ENCODE peak calls at places on chromosome 22, in seven cellular contexts. W, R, S, D, N, M and I are unnamed samples.

GRCh38 chr22:22999473-22999872 is 70.8 kb upstream of the GNAZ start:
- DNase-seq in W (no peak), R (no peak), S (no peak), D (no peak), N (no peak), M (no peak), I (no peak)

GRCh38 chr22:27959335-27960090 is 40.5 kb upstream of the PITPNB start:
- DNase-seq in W (no peak), R (no peak), S (no peak), D (no peak), N (no peak), M (no peak), I (no peak)

GRCh38 chr22:42969348-42969975 is 45.5 kb downstream of the PACSIN2 start:
- DNase-seq in W (peak), R (peak), S (no peak), D (no peak), N (peak), M (no peak), I (no peak)

GRCh38 chr22:47549741-47550340 is 787.4 kb downstream of the TBC1D22A start:
- DNase-seq in W (no peak), R (no peak), S (no peak), D (no peak), N (no peak), M (peak), I (no peak)

GRCh38 chr22:48179571-48180546 is 1417.4 kb downstream of the TBC1D22A start:
- DNase-seq in W (no peak), R (no peak), S (no peak), D (no peak), N (no peak), M (peak), I (no peak)

GRCh38 chr22:28780296-28780695 is 7.8 kb downstream of the CCDC117 start:
- DNase-seq in W (no peak), R (no peak), S (no peak), D (no peak), N (no peak), M (no peak), I (no peak)

GRCh38 chr22:38927033-38927789 is 30.2 kb upstream of the APOBEC3A start:
- DNase-seq in W (peak), R (peak), S (peak), D (no peak), N (no peak), M (peak), I (no peak)

GRCh38 chr22:23553438-23553837 is 26.7 kb downstream of the IGLL1 start:
- DNase-seq in W (no peak), R (no peak), S (no peak), D (no peak), N (no peak), M (no peak), I (no peak)

GRCh38 chr22:39661842-39662676 is 91.5 kb downstream of the CACNA1I start:
- DNase-seq in W (no peak), R (no peak), S (peak), D (no peak), N (no peak), M (no peak), I (peak)

GRCh38 chr22:26585104-26585790 is 4.7 kb downstream of the TPST2 start:
- DNase-seq in W (peak), R (peak), S (no peak), D (no peak), N (peak), M (no peak), I (peak)

GRCh38 chr22:36365020-36365411 is 22.8 kb downstream of the MYH9 start:
- DNase-seq in W (peak), R (peak), S (peak), D (no peak), N (no peak), M (no peak), I (peak)

GRCh38 chr22:49310354-49310753 is 517.3 kb downstream of the BRD1 start:
- DNase-seq in W (no peak), R (no peak), S (no peak), D (no peak), N (no peak), M (peak), I (no peak)

GRCh38 chr22:45149671-45150070 is 14.1 kb upstream of the NUP50 start:
- DNase-seq in W (peak), R (no peak), S (no peak), D (no peak), N (no peak), M (no peak), I (no peak)

GRCh38 chr22:48564995-48565394 is 1262.7 kb downstream of the BRD1 start:
- DNase-seq in W (no peak), R (no peak), S (no peak), D (no peak), N (no peak), M (no peak), I (no peak)

GRCh38 chr22:24207264-24208011 is 26.2 kb downstream of the SUSD2 start:
- DNase-seq in W (no peak), R (peak), S (no peak), D (no peak), N (no peak), M (no peak), I (no peak)

GRCh38 chr22:49404020-49404419 is 423.7 kb downstream of the BRD1 start:
- DNase-seq in W (no peak), R (no peak), S (no peak), D (no peak), N (no peak), M (peak), I (no peak)

DNA sequence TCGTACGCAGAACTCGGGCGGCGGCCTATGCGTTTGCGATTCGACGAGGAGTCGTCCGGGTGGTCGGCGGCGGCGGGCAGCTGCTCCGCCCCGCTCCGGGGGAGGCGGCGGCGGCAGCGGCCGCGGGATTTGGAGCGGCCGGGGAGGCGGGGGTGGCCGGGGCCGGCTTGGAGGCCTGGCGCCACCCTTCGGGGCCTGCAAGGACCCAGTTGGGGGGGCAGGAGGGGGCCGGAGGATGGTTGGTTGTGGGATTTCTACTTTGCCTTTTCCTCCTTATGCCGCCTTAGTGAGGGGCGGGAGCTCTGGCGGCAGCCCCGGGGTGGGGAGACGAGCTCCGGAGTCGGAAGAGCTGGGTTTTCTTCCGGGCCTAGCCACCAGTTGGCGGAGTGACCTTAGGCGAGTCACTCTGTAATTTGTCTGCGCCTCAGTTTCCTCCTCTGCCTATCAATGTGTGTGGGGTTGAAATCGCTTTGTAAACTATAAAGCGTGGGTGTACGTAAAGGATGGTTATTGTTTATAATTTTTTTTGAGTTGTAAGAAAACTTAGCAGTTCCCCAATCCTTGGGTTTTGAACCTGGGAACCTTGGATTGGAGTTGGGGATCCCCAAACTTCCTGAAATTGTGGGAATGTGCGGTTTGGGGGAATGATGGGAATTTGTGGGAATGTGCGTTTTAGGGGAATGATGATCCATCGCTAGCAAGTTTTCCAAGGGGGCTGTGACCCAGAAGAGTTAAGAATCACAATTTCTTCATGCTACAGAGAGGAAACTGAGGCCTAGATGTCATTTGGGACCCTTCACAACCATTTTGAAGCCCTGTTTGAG is 679 bp downstream of the TUG1 start:
- DNase-seq in W (peak), R (peak), S (no peak), D (peak), N (peak), M (no peak), I (peak)
- TF ChIP-seq CTCF in W (peak), R (no peak), S (no peak), D (peak), N (peak), M (peak), I (no peak)

DNA sequence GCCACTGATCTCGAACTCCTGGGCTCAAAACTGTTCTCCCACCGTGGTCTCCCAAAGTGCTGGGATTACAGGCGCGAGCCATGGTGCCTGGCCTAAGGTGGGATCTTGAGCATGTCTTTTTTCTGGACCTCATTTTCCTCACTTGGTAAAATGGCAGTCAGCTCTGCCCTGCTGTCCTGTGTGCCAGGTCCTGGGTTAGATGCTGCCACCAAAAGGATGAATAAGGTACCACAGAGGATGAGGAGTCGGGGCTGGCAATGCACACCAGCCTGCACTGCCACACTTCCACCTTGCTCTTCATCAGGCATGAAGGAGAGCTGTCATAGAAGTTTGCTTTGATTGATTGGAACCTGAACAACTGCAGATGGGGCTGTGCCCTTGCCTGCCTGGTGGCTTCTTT is 32.3 kb downstream of the ACO2 start:
- DNase-seq in W (peak), R (no peak), S (no peak), D (peak), N (no peak), M (no peak), I (no peak)
- TF ChIP-seq CTCF in W (peak), R (peak), S (no peak), D (peak), N (peak), M (peak), I (no peak)

GRCh38 chr22:25420471-25420924 is 144.0 kb upstream of the GRK3 start:
- DNase-seq in W (no peak), R (no peak), S (no peak), D (no peak), N (no peak), M (no peak), I (no peak)

GRCh38 chr22:25417792-25418191 is 146.7 kb upstream of the GRK3 start:
- DNase-seq in W (no peak), R (no peak), S (no peak), D (peak), N (no peak), M (no peak), I (no peak)

GRCh38 chr22:25419247-25420113 is 145.0 kb upstream of the GRK3 start:
- DNase-seq in W (peak), R (no peak), S (peak), D (peak), N (no peak), M (no peak), I (no peak)

DNA sequence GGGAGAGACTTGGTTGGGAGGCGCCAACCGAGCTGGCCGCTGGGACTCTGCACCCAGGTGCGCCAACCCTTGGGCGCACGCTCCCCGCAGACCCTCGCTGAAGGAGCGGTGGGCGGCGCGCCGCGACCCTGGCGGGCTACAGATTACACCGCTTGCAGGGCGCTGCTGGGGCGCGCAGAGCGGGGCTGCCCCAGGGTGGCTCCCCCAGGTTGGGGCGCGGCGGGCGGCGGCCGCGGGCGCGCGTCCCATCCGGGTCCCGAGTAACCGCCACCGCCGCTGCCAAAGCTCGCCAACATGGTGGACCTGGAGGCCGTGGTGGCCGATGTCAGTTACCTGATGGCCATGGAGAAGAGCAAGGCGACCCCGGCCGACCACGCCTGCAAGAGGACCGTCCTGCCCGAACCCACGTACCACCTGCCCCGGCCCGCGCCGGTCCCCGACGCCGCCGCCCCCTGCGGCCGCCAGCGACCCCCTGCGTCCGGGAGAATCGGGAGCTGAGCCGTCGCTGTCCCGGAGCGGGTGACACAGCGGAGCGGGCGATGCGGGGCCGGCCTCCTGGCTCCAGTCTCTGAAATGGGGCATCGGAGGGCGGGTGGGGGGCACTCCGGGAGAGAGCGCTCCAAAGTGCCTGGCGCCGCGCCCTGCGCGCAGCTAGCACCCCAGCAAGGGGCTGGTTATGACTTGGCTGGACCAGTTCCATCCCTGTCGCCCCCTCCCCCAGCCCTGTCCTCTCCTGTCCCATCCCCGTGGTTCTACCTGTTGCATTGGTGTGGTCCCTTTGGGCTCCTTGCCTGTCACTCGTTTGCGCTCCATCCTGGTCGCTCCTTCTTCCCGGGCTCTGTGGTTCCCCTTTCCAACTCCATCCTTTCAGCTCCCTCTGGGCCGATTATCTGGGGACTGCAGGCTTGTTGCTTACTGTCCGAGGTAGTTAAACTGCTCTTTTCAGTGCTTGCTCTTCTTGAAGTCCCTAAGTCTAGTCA is 143.3 kb upstream of the GRK3 start:
- DNase-seq in W (peak), R (no peak), S (no peak), D (no peak), N (no peak), M (no peak), I (no peak)
- TF ChIP-seq CTCF in W (no peak), R (no peak), S (no peak), D (no peak), N (no peak), M (no peak), I (no peak)

GRCh38 chr22:21818487-21819182 is 48.8 kb downstream of the MAPK1 start:
- DNase-seq in W (no peak), R (no peak), S (no peak), D (no peak), N (no peak), M (no peak), I (no peak)

GRCh38 chr22:21815958-21816357 is 51.5 kb downstream of the MAPK1 start:
- DNase-seq in W (no peak), R (no peak), S (no peak), D (no peak), N (no peak), M (no peak), I (no peak)

GRCh38 chr22:21816472-21816786 is 51.0 kb downstream of the MAPK1 start:
- DNase-seq in W (no peak), R (no peak), S (no peak), D (no peak), N (no peak), M (no peak), I (no peak)

GRCh38 chr22:21815357-21815756 is 52.1 kb downstream of the MAPK1 start:
- DNase-seq in W (no peak), R (no peak), S (no peak), D (no peak), N (no peak), M (no peak), I (no peak)

GRCh38 chr22:21816787-21817496 is 50.5 kb downstream of the MAPK1 start:
- DNase-seq in W (peak), R (peak), S (no peak), D (peak), N (peak), M (no peak), I (peak)
- TF ChIP-seq CTCF in W (no peak), R (no peak), S (no peak), D (no peak), N (no peak), M (no peak), I (no peak)

GRCh38 chr22:50684986-50685385 is 12.4 kb downstream of the SHANK3 start:
- DNase-seq in W (peak), R (peak), S (no peak), D (no peak), N (no peak), M (peak), I (no peak)

GRCh38 chr22:50686794-50687193 is 14.2 kb downstream of the SHANK3 start:
- DNase-seq in W (no peak), R (no peak), S (no peak), D (no peak), N (no peak), M (no peak), I (no peak)

GRCh38 chr22:50687829-50688228 is 15.2 kb downstream of the SHANK3 start:
- DNase-seq in W (no peak), R (no peak), S (no peak), D (no peak), N (no peak), M (peak), I (no peak)

GRCh38 chr22:50691521-50691920 is 18.9 kb downstream of the SHANK3 start:
- DNase-seq in W (peak), R (peak), S (no peak), D (peak), N (no peak), M (no peak), I (no peak)

DNA sequence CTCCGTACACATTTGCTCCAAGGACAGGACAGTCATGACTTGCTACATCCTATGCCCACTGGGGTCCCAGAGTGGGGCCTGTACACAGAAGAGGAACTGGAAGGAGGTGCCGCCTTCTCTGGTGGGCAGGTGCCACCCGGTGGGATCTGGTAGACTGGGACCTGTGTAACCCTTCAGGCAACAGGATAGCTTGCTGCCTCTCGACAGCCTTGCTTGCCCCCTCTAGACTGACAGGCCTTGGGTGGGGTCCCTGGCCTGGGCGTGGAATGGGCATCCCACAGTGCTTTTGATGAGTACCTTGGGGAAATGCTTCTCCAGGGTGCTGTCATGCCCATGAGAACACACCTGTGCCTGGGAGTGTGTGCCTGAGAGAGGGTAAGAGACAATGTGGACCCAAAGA is 15.8 kb downstream of the SHANK3 start:
- DNase-seq in W (no peak), R (no peak), S (peak), D (no peak), N (no peak), M (peak), I (no peak)
- TF ChIP-seq CTCF in W (no peak), R (no peak), S (no peak), D (no peak), N (no peak), M (no peak), I (no peak)

DNA sequence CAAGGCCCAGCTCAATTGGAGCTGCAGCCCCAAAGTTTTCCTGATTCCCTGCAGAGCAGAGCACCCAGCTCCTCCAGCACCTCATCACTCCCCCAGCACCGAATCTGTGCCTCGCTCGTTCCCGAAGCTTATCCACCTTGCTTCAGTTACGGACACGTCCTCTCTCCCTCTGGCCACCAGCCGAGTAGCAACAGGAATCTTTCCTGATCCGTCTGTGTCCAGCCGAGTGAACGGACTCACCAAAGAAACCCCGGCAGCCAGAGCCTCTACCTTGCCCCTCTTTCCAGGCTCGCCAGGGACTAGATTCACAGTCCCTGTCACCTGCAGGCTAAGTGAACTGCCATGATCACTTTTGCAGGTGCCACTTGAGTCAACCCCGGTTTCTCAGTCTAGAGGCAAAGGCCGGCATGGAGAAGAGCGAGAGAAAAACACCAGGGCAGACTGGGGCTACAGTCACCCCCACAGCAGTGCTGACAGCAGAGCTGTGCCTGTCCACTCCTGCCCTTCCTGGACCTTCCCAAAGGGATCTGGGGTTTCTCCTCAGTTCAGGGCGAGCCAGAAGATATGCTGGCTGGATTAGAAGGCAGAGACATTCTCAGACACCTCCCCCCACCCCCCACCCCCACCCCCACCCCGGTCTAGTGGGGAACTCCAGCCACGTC is 32.3 kb downstream of the BID start:
- DNase-seq in W (no peak), R (no peak), S (no peak), D (no peak), N (no peak), M (no peak), I (no peak)
- TF ChIP-seq CTCF in W (no peak), R (no peak), S (no peak), D (no peak), N (no peak), M (no peak), I (no peak)